ENCODE peak calls at places on chromosome 19, in six cellular contexts. V, W, S, F, G and N are unnamed samples.

GRCh38 chr19:18287836-18288772 is 6.7 kb upstream of the JUND start:
- DNase-seq in W (no peak), F (no peak), G (no peak), V (no peak), S (no peak), N (no peak)

GRCh38 chr19:12715929-12716328 is 7.8 kb downstream of the TNPO2 start:
- DNase-seq in G (no peak), F (no peak), W (no peak), S (no peak), V (no peak), N (no peak)

GRCh38 chr19:17385878-17386611 is 8.0 kb downstream of the CCDC194 start:
- DNase-seq in S (peak), G (peak), W (peak), F (peak), V (no peak), N (no peak)

GRCh38 chr19:50931023-50931422 is 19.8 kb upstream of the KLK4 start:
- DNase-seq in W (no peak), V (no peak), G (no peak), F (no peak), S (no peak), N (no peak)

GRCh38 chr19:50380767-50381166 is 3.4 kb upstream of the POLD1 start:
- DNase-seq in S (no peak), V (no peak), G (no peak), F (no peak), W (no peak), N (no peak)

GRCh38 chr19:39400997-39401548 is 5.6 kb upstream of the ZFP36 start:
- DNase-seq in V (no peak), S (no peak), F (no peak), G (no peak), W (no peak), N (no peak)

GRCh38 chr19:13154911-13155471 is 4.8 kb downstream of the IER2 start:
- DNase-seq in G (peak), W (peak), S (peak), F (peak), V (peak), N (no peak)

GRCh38 chr19:17765069-17765618 is 13.9 kb downstream of the FCHO1 start:
- DNase-seq in G (no peak), W (peak), S (peak), V (no peak), F (no peak), N (no peak)

GRCh38 chr19:52398091-52398461 is 427 bp downstream of the ZNF528 start:
- DNase-seq in F (no peak), S (no peak), V (no peak), W (no peak), G (no peak), N (no peak)

GRCh38 chr19:7739211-7739752 is 7.4 kb upstream of the CLEC4G start:
- DNase-seq in G (no peak), V (no peak), F (no peak), W (no peak), S (no peak), N (no peak)

GRCh38 chr19:2618611-2619010 is 83.9 kb downstream of the GNG7 start:
- DNase-seq in S (no peak), G (peak), V (peak), W (peak), F (peak), N (no peak)

GRCh38 chr19:35048911-35049411 is 7.4 kb downstream of the HPN start:
- DNase-seq in W (peak), S (no peak), V (no peak), F (no peak), G (no peak), N (no peak)